ENCODE peak calls at places on chromosomes 2 and 18, in six cellular contexts. One of them, this sample, is unnamed. For H3K27me3 and H3K36me3, the result is how much of the 10 kb centered on the place peaks cover.

GRCh38 chr18:57581301-57581934 is 5.1 kb downstream of the FECH start:
- DNase-seq in transverse colon: peak
- DNase-seq in upper lobe of right lung: no peak
- DNase-seq in CD8-positive, alpha-beta T cell: no peak
- DNase-seq in neuronal stem cell: no peak
- DNase-seq in uterus: no peak
- DNase-seq in this sample: no peak

GRCh38 chr2:231297108-231297908 is 98.2 kb upstream of the B3GNT7 start:
- DNase-seq in upper lobe of right lung: peak
- DNase-seq in CD8-positive, alpha-beta T cell: no peak
- DNase-seq in transverse colon: peak
- DNase-seq in uterus: peak
- DNase-seq in neuronal stem cell: peak
- DNase-seq in this sample: peak

GRCh38 chr2:118774458-118775133 is 72.9 kb downstream of the EN1 start:
- DNase-seq in transverse colon: peak
- DNase-seq in CD8-positive, alpha-beta T cell: no peak
- DNase-seq in upper lobe of right lung: peak
- DNase-seq in neuronal stem cell: peak
- DNase-seq in uterus: peak
- DNase-seq in this sample: peak

GRCh38 chr2:162092008-162092390 is 18.0 kb upstream of the DPP4 start:
- DNase-seq in upper lobe of right lung: no peak
- DNase-seq in uterus: no peak
- DNase-seq in neuronal stem cell: no peak
- DNase-seq in CD8-positive, alpha-beta T cell: no peak
- DNase-seq in transverse colon: no peak
- DNase-seq in this sample: no peak

GRCh38 chr2:177169810-177170514 is 42.6 kb upstream of the HNRNPA3 start:
- DNase-seq in CD8-positive, alpha-beta T cell: no peak
- DNase-seq in neuronal stem cell: no peak
- DNase-seq in uterus: no peak
- DNase-seq in upper lobe of right lung: peak
- DNase-seq in transverse colon: no peak
- DNase-seq in this sample: no peak

GRCh38 chr2:119650971-119651370 is 28.0 kb upstream of the TMEM177 start:
- DNase-seq in neuronal stem cell: no peak
- DNase-seq in uterus: no peak
- DNase-seq in transverse colon: no peak
- DNase-seq in CD8-positive, alpha-beta T cell: no peak
- DNase-seq in upper lobe of right lung: no peak
- DNase-seq in this sample: no peak

GRCh38 chr2:105403241-105403784 is 4.5 kb upstream of the FHL2 start:
- DNase-seq in transverse colon: peak
- DNase-seq in uterus: no peak
- DNase-seq in CD8-positive, alpha-beta T cell: no peak
- DNase-seq in neuronal stem cell: no peak
- DNase-seq in upper lobe of right lung: no peak
- DNase-seq in this sample: peak

GRCh38 chr2:228600265-228600664 is 418.8 kb upstream of the SPHKAP start:
- DNase-seq in CD8-positive, alpha-beta T cell: no peak
- DNase-seq in transverse colon: no peak
- DNase-seq in upper lobe of right lung: no peak
- DNase-seq in neuronal stem cell: no peak
- DNase-seq in uterus: no peak
- DNase-seq in this sample: no peak

GRCh38 chr2:72719416-72719815 is 106.4 kb downstream of the EXOC6B start:
- DNase-seq in CD8-positive, alpha-beta T cell: no peak
- DNase-seq in uterus: no peak
- DNase-seq in upper lobe of right lung: no peak
- DNase-seq in neuronal stem cell: peak
- DNase-seq in transverse colon: no peak
- DNase-seq in this sample: peak

GRCh38 chr18:58315739-58316215 is 271.8 kb downstream of the NEDD4L start:
- DNase-seq in CD8-positive, alpha-beta T cell: no peak
- DNase-seq in neuronal stem cell: no peak
- DNase-seq in transverse colon: peak
- DNase-seq in upper lobe of right lung: no peak
- DNase-seq in uterus: no peak
- DNase-seq in this sample: no peak

GRCh38 chr2:37377187-37377532 is 32.7 kb downstream of the QPCT start:
- DNase-seq in upper lobe of right lung: no peak
- DNase-seq in neuronal stem cell: no peak
- DNase-seq in uterus: no peak
- DNase-seq in CD8-positive, alpha-beta T cell: no peak
- DNase-seq in transverse colon: no peak
- DNase-seq in this sample: no peak

GRCh38 chr2:43898134-43898957 is 59.6 kb downstream of the ABCG8 start:
- DNase-seq in CD8-positive, alpha-beta T cell: no peak
- DNase-seq in upper lobe of right lung: peak
- DNase-seq in transverse colon: peak
- DNase-seq in neuronal stem cell: no peak
- DNase-seq in uterus: no peak
- DNase-seq in this sample: peak

GRCh38 chr2:5959836-5960820 is 267.9 kb downstream of the SOX11 start:
- DNase-seq in neuronal stem cell: no peak
- DNase-seq in uterus: no peak
- DNase-seq in upper lobe of right lung: no peak
- DNase-seq in CD8-positive, alpha-beta T cell: no peak
- DNase-seq in transverse colon: no peak
- DNase-seq in this sample: no peak

GRCh38 chr2:158034198-158034831 is 67.4 kb upstream of the UPP2 start:
- DNase-seq in uterus: no peak
- DNase-seq in neuronal stem cell: peak
- DNase-seq in transverse colon: peak
- DNase-seq in upper lobe of right lung: no peak
- DNase-seq in CD8-positive, alpha-beta T cell: no peak
- DNase-seq in this sample: peak

GRCh38 chr2:54675738-54676137 is 47.7 kb upstream of the EML6 start:
- DNase-seq in upper lobe of right lung: peak
- DNase-seq in neuronal stem cell: no peak
- DNase-seq in uterus: no peak
- DNase-seq in CD8-positive, alpha-beta T cell: no peak
- DNase-seq in transverse colon: no peak
- DNase-seq in this sample: no peak

GRCh38 chr18:427005-427404 is 73.5 kb downstream of the COLEC12 start:
- DNase-seq in uterus: peak
- DNase-seq in neuronal stem cell: no peak
- DNase-seq in transverse colon: no peak
- DNase-seq in CD8-positive, alpha-beta T cell: no peak
- DNase-seq in upper lobe of right lung: no peak
- DNase-seq in this sample: no peak

GRCh38 chr18:8339958-8340357 is 269.3 kb upstream of the RAB12 start:
- DNase-seq in transverse colon: no peak
- DNase-seq in uterus: no peak
- DNase-seq in neuronal stem cell: no peak
- DNase-seq in upper lobe of right lung: no peak
- DNase-seq in CD8-positive, alpha-beta T cell: no peak
- DNase-seq in this sample: no peak

GRCh38 chr18:46302866-46303485 is 198.8 kb downstream of the HAUS1 start:
- DNase-seq in neuronal stem cell: no peak
- DNase-seq in CD8-positive, alpha-beta T cell: no peak
- DNase-seq in uterus: no peak
- DNase-seq in upper lobe of right lung: peak
- DNase-seq in transverse colon: no peak
- DNase-seq in this sample: no peak

GRCh38 chr2:75390184-75390583 is 170.6 kb downstream of the EVA1A start:
- DNase-seq in transverse colon: no peak
- DNase-seq in CD8-positive, alpha-beta T cell: no peak
- DNase-seq in uterus: no peak
- DNase-seq in upper lobe of right lung: no peak
- DNase-seq in neuronal stem cell: no peak
- DNase-seq in this sample: no peak

GRCh38 chr2:25041307-25041927 is 459 bp upstream of the EFR3B start:
- DNase-seq in CD8-positive, alpha-beta T cell: peak
- DNase-seq in transverse colon: peak
- DNase-seq in neuronal stem cell: peak
- DNase-seq in upper lobe of right lung: peak
- DNase-seq in uterus: peak
- DNase-seq in this sample: peak

GRCh38 chr2:85717308-85718005 is 23.3 kb downstream of the GNLY start:
- DNase-seq in neuronal stem cell: peak
- DNase-seq in uterus: no peak
- DNase-seq in CD8-positive, alpha-beta T cell: no peak
- DNase-seq in upper lobe of right lung: no peak
- DNase-seq in transverse colon: no peak
- DNase-seq in this sample: no peak

GRCh38 chr2:157479081-157480027 is 35.5 kb upstream of the CYTIP start:
- DNase-seq in transverse colon: no peak
- DNase-seq in neuronal stem cell: no peak
- DNase-seq in upper lobe of right lung: no peak
- DNase-seq in uterus: no peak
- DNase-seq in CD8-positive, alpha-beta T cell: no peak
- DNase-seq in this sample: no peak

GRCh38 chr18:46336278-46337205 is 232.4 kb downstream of the HAUS1 start:
- DNase-seq in upper lobe of right lung: peak
- DNase-seq in transverse colon: no peak
- DNase-seq in neuronal stem cell: no peak
- DNase-seq in uterus: no peak
- DNase-seq in CD8-positive, alpha-beta T cell: no peak
- DNase-seq in this sample: no peak

GRCh38 chr2:68357608-68358337 is 7.3 kb upstream of the PLEK start:
- DNase-seq in neuronal stem cell: peak
- DNase-seq in CD8-positive, alpha-beta T cell: no peak
- DNase-seq in uterus: peak
- DNase-seq in upper lobe of right lung: no peak
- DNase-seq in transverse colon: peak
- DNase-seq in this sample: peak

GRCh38 chr2:80499095-80499494 is 194.5 kb upstream of the LRRTM1 start:
- DNase-seq in neuronal stem cell: no peak
- DNase-seq in transverse colon: peak
- DNase-seq in upper lobe of right lung: no peak
- DNase-seq in uterus: no peak
- DNase-seq in CD8-positive, alpha-beta T cell: no peak
- DNase-seq in this sample: no peak

GRCh38 chr2:10392100-10392499 is 56.0 kb downstream of the ODC1 start:
- DNase-seq in upper lobe of right lung: no peak
- DNase-seq in uterus: no peak
- DNase-seq in neuronal stem cell: no peak
- DNase-seq in CD8-positive, alpha-beta T cell: no peak
- DNase-seq in transverse colon: no peak
- DNase-seq in this sample: no peak

GRCh38 chr2:10387033-10387432 is 61.1 kb downstream of the ODC1 start:
- DNase-seq in neuronal stem cell: no peak
- DNase-seq in transverse colon: no peak
- DNase-seq in CD8-positive, alpha-beta T cell: no peak
- DNase-seq in upper lobe of right lung: peak
- DNase-seq in uterus: no peak
- DNase-seq in this sample: no peak

GRCh38 chr2:10390369-10390801 is 57.7 kb downstream of the ODC1 start:
- DNase-seq in CD8-positive, alpha-beta T cell: no peak
- DNase-seq in transverse colon: no peak
- DNase-seq in upper lobe of right lung: no peak
- DNase-seq in neuronal stem cell: no peak
- DNase-seq in uterus: no peak
- DNase-seq in this sample: no peak

GRCh38 chr2:10389191-10389590 is 58.9 kb downstream of the ODC1 start:
- DNase-seq in uterus: no peak
- DNase-seq in CD8-positive, alpha-beta T cell: no peak
- DNase-seq in upper lobe of right lung: no peak
- DNase-seq in neuronal stem cell: no peak
- DNase-seq in transverse colon: no peak
- DNase-seq in this sample: no peak

DNA sequence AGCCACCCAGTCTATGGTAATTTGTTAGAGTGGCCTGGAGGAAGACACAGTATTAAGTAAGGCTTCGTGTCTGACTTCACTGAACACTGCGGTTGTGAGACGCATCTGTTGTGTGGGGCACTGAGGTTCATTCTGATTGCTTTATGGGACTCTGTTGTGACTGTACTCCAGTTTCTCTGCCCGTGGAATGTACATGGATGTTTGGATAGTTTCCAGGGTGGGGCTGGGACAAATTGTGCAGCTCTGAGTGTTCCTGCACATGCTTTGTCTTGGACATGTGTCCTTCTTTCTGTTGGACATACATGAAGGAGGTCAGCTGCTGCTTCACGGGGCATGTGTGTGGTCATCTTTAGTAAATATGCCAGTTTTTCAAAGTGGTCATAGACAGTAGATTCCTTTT is 58.5 kb downstream of the ODC1 start:
- DNase-seq in neuronal stem cell: no peak
- DNase-seq in uterus: no peak
- DNase-seq in upper lobe of right lung: no peak
- DNase-seq in CD8-positive, alpha-beta T cell: no peak
- DNase-seq in transverse colon: peak
- DNase-seq in this sample: no peak
- H3K4me3 ChIP-seq in neuronal stem cell: no peak
- H3K4me3 ChIP-seq in uterus: no peak
- H3K4me3 ChIP-seq in upper lobe of right lung: no peak
- H3K4me3 ChIP-seq in CD8-positive, alpha-beta T cell: no peak
- H3K4me3 ChIP-seq in transverse colon: no peak
- H3K4me3 ChIP-seq in this sample: no peak

DNA sequence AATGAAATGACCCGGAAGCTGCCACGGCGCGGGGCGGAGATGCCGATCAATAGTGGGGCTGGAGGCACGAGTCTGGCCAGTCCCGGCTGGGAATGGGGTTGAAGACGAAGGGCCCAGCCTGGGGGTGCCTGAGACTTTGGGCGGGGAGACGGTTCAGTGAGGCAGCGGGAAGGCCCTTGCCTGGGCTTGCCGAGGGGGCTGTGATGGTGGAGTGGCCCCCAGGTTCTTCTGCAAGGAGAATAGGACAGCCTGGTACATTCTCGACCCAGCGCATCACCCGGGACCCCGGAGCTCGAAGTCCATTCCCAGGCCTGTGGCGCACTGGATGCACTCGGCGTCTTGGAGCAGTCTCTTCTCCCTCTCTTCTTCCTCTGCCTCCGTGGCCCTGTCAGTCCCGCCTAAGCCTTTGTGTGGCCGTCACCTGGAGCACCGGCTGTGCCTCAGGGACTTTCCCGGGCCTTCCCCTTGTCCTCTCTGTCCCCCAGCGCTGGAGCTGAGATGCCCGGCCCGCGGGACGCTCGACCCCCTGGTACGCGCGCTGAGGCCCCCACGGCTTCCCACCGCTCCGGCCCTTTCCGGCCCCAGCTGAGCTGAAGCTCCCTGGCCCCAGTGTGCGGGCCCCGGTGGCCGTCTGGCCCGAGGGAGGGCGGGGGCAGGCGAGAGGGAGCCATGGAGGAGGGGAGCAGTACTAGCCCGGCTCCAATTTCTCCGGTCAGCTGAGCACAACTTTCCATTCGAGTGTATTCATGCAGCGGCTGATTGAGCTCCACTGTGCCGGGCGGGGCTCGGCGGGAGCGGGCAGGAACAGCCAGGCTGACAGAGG is 8.0 kb downstream of the SIX3 start:
- DNase-seq in upper lobe of right lung: peak
- DNase-seq in transverse colon: no peak
- DNase-seq in CD8-positive, alpha-beta T cell: no peak
- DNase-seq in uterus: no peak
- DNase-seq in neuronal stem cell: peak
- DNase-seq in this sample: peak
- H3K27me3 ChIP-seq in upper lobe of right lung: half or more
- H3K27me3 ChIP-seq in transverse colon: half or more
- H3K27me3 ChIP-seq in CD8-positive, alpha-beta T cell: under half
- H3K27me3 ChIP-seq in uterus: under half
- H3K27me3 ChIP-seq in neuronal stem cell: half or more
- H3K27me3 ChIP-seq in this sample: half or more

GRCh38 chr2:186187854-186188253 is 298.2 kb upstream of the ZC3H15 start:
- DNase-seq in neuronal stem cell: no peak
- DNase-seq in uterus: no peak
- DNase-seq in CD8-positive, alpha-beta T cell: no peak
- DNase-seq in transverse colon: no peak
- DNase-seq in upper lobe of right lung: no peak
- DNase-seq in this sample: no peak
- H3K36me3 ChIP-seq in neuronal stem cell: under half
- H3K36me3 ChIP-seq in uterus: under half
- H3K36me3 ChIP-seq in CD8-positive, alpha-beta T cell: under half
- H3K36me3 ChIP-seq in transverse colon: under half
- H3K36me3 ChIP-seq in upper lobe of right lung: under half
- H3K36me3 ChIP-seq in this sample: under half

GRCh38 chr2:189540551-189540950 is 40.0 kb downstream of the SLC40A1 start:
- DNase-seq in transverse colon: no peak
- DNase-seq in neuronal stem cell: no peak
- DNase-seq in upper lobe of right lung: no peak
- DNase-seq in CD8-positive, alpha-beta T cell: no peak
- DNase-seq in uterus: no peak
- DNase-seq in this sample: no peak
- H3K4me3 ChIP-seq in transverse colon: no peak
- H3K4me3 ChIP-seq in neuronal stem cell: no peak
- H3K4me3 ChIP-seq in upper lobe of right lung: no peak
- H3K4me3 ChIP-seq in CD8-positive, alpha-beta T cell: no peak
- H3K4me3 ChIP-seq in uterus: no peak
- H3K4me3 ChIP-seq in this sample: no peak

This sample was measured in H7.